ENCODE peak calls at places on chromosomes 4 and X, in eight cellular contexts. One of them, this sample, is unnamed. For H3K36me3, the result is how much of the 10 kb centered on the place peaks cover.

GRCh38 chr4:3868841-3869572 is 102.8 kb downstream of the ADRA2C start:
- DNase-seq in HCT116: no peak
- DNase-seq in GM23248: no peak
- DNase-seq in CD4-positive, alpha-beta memory T cell: no peak
- DNase-seq in tibial artery: no peak
- DNase-seq in uterus: peak
- DNase-seq in spleen: peak
- DNase-seq in thoracic aorta: no peak
- DNase-seq in this sample: no peak

GRCh38 chr4:139454111-139454600 is at the start of gene RAB33B:
- DNase-seq in HCT116: no peak
- DNase-seq in GM23248: peak
- DNase-seq in CD4-positive, alpha-beta memory T cell: no peak
- DNase-seq in tibial artery: peak
- DNase-seq in uterus: no peak
- DNase-seq in spleen: no peak
- DNase-seq in thoracic aorta: peak
- DNase-seq in this sample: peak

GRCh38 chr4:107863850-107864371 is 39.2 kb downstream of the SGMS2 start:
- DNase-seq in HCT116: peak
- DNase-seq in GM23248: peak
- DNase-seq in CD4-positive, alpha-beta memory T cell: no peak
- DNase-seq in tibial artery: no peak
- DNase-seq in uterus: no peak
- DNase-seq in spleen: no peak
- DNase-seq in thoracic aorta: no peak
- DNase-seq in this sample: no peak

GRCh38 chr4:39706334-39706733 is 8.4 kb downstream of the UBE2K start:
- DNase-seq in HCT116: peak
- DNase-seq in GM23248: peak
- DNase-seq in CD4-positive, alpha-beta memory T cell: no peak
- DNase-seq in tibial artery: peak
- DNase-seq in uterus: no peak
- DNase-seq in spleen: no peak
- DNase-seq in thoracic aorta: peak
- DNase-seq in this sample: no peak

GRCh38 chr4:150999091-150999490 is 16.0 kb downstream of the LRBA start:
- DNase-seq in HCT116: no peak
- DNase-seq in GM23248: no peak
- DNase-seq in CD4-positive, alpha-beta memory T cell: no peak
- DNase-seq in tibial artery: no peak
- DNase-seq in uterus: no peak
- DNase-seq in spleen: no peak
- DNase-seq in thoracic aorta: no peak
- DNase-seq in this sample: no peak

GRCh38 chr4:165111906-165112257 is 778 bp downstream of the TMEM192 start:
- DNase-seq in HCT116: no peak
- DNase-seq in GM23248: no peak
- DNase-seq in CD4-positive, alpha-beta memory T cell: no peak
- DNase-seq in tibial artery: no peak
- DNase-seq in uterus: no peak
- DNase-seq in spleen: no peak
- DNase-seq in thoracic aorta: no peak
- DNase-seq in this sample: no peak

GRCh38 chr4:25958110-25958509 is 44.1 kb downstream of the SMIM20 start:
- DNase-seq in HCT116: no peak
- DNase-seq in GM23248: no peak
- DNase-seq in CD4-positive, alpha-beta memory T cell: no peak
- DNase-seq in tibial artery: no peak
- DNase-seq in uterus: no peak
- DNase-seq in spleen: no peak
- DNase-seq in thoracic aorta: no peak
- DNase-seq in this sample: no peak

GRCh38 chr4:109012286-109012880 is 249.5 kb upstream of the ETNPPL start:
- DNase-seq in HCT116: no peak
- DNase-seq in GM23248: no peak
- DNase-seq in CD4-positive, alpha-beta memory T cell: no peak
- DNase-seq in tibial artery: no peak
- DNase-seq in uterus: no peak
- DNase-seq in spleen: no peak
- DNase-seq in thoracic aorta: no peak
- DNase-seq in this sample: no peak

GRCh38 chrX:19715711-19716638 is 171.4 kb downstream of the SH3KBP1 start:
- DNase-seq in HCT116: no peak
- DNase-seq in GM23248: no peak
- DNase-seq in CD4-positive, alpha-beta memory T cell: no peak
- DNase-seq in tibial artery: no peak
- DNase-seq in uterus: no peak
- DNase-seq in spleen: no peak
- DNase-seq in thoracic aorta: no peak
- DNase-seq in this sample: no peak

GRCh38 chr4:151687021-151687640 is 73.7 kb downstream of the GATB start:
- DNase-seq in HCT116: no peak
- DNase-seq in GM23248: no peak
- DNase-seq in CD4-positive, alpha-beta memory T cell: no peak
- DNase-seq in tibial artery: no peak
- DNase-seq in uterus: no peak
- DNase-seq in spleen: no peak
- DNase-seq in thoracic aorta: no peak
- DNase-seq in this sample: no peak

GRCh38 chr4:38612996-38613395 is 51.0 kb upstream of the KLF3 start:
- DNase-seq in HCT116: no peak
- DNase-seq in GM23248: no peak
- DNase-seq in CD4-positive, alpha-beta memory T cell: no peak
- DNase-seq in tibial artery: no peak
- DNase-seq in uterus: no peak
- DNase-seq in spleen: no peak
- DNase-seq in thoracic aorta: no peak
- DNase-seq in this sample: no peak

GRCh38 chr4:735583-735982 is 30.0 kb downstream of the PCGF3 start:
- DNase-seq in HCT116: no peak
- DNase-seq in GM23248: no peak
- DNase-seq in CD4-positive, alpha-beta memory T cell: no peak
- DNase-seq in tibial artery: no peak
- DNase-seq in uterus: no peak
- DNase-seq in spleen: no peak
- DNase-seq in thoracic aorta: no peak
- DNase-seq in this sample: no peak
- H3K36me3 ChIP-seq in HCT116: under half
- H3K36me3 ChIP-seq in GM23248: under half
- H3K36me3 ChIP-seq in CD4-positive, alpha-beta memory T cell: under half
- H3K36me3 ChIP-seq in tibial artery: half or more
- H3K36me3 ChIP-seq in uterus: under half
- H3K36me3 ChIP-seq in spleen: half or more
- H3K36me3 ChIP-seq in thoracic aorta: half or more
- H3K36me3 ChIP-seq in this sample: half or more

GRCh38 chr4:67624939-67625338 is 66.4 kb downstream of the STAP1 start:
- DNase-seq in HCT116: no peak
- DNase-seq in GM23248: no peak
- DNase-seq in CD4-positive, alpha-beta memory T cell: no peak
- DNase-seq in tibial artery: no peak
- DNase-seq in uterus: no peak
- DNase-seq in spleen: no peak
- DNase-seq in thoracic aorta: no peak
- DNase-seq in this sample: no peak
- H3K36me3 ChIP-seq in HCT116: under half
- H3K36me3 ChIP-seq in GM23248: half or more
- H3K36me3 ChIP-seq in CD4-positive, alpha-beta memory T cell: under half
- H3K36me3 ChIP-seq in tibial artery: half or more
- H3K36me3 ChIP-seq in uterus: under half
- H3K36me3 ChIP-seq in spleen: half or more
- H3K36me3 ChIP-seq in thoracic aorta: under half
- H3K36me3 ChIP-seq in this sample: under half

GRCh38 chr4:183318656-183319055 is 1.4 kb downstream of the CLDN22 start:
- DNase-seq in HCT116: no peak
- DNase-seq in GM23248: no peak
- DNase-seq in CD4-positive, alpha-beta memory T cell: no peak
- DNase-seq in tibial artery: no peak
- DNase-seq in uterus: no peak
- DNase-seq in spleen: no peak
- DNase-seq in thoracic aorta: no peak
- DNase-seq in this sample: no peak
- H3K36me3 ChIP-seq in HCT116: under half
- H3K36me3 ChIP-seq in GM23248: under half
- H3K36me3 ChIP-seq in CD4-positive, alpha-beta memory T cell: under half
- H3K36me3 ChIP-seq in tibial artery: under half
- H3K36me3 ChIP-seq in uterus: under half
- H3K36me3 ChIP-seq in spleen: under half
- H3K36me3 ChIP-seq in thoracic aorta: under half
- H3K36me3 ChIP-seq in this sample: under half

DNA sequence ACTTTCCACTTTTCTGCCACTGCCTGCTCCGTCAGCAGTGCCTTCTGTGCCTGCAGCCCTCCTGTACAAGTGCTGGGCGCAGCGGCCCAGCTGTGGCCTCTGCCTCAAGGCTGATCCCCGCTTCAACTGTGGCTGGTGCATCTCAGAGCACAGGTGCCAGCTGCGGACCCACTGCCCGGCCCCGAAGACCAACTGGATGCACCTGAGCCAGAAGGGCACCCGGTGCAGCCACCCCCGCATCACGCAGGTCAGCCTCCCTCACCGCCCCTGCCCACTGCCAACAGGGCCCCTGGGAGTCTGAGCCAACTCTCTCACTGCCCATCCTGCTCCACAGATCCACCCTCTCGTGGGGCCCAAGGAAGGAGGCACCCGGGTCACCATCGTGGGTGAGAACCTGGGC is 7.5 kb downstream of the PLXNA3 start:
- DNase-seq in HCT116: no peak
- DNase-seq in GM23248: no peak
- DNase-seq in CD4-positive, alpha-beta memory T cell: no peak
- DNase-seq in tibial artery: no peak
- DNase-seq in uterus: no peak
- DNase-seq in spleen: no peak
- DNase-seq in thoracic aorta: no peak
- DNase-seq in this sample: no peak
- H3K36me3 ChIP-seq in HCT116: under half
- H3K36me3 ChIP-seq in GM23248: under half
- H3K36me3 ChIP-seq in CD4-positive, alpha-beta memory T cell: under half
- H3K36me3 ChIP-seq in tibial artery: half or more
- H3K36me3 ChIP-seq in uterus: under half
- H3K36me3 ChIP-seq in spleen: half or more
- H3K36me3 ChIP-seq in thoracic aorta: under half
- H3K36me3 ChIP-seq in this sample: half or more

GRCh38 chr4:126106658-126107057 is 791.9 kb downstream of the FAT4 start:
- DNase-seq in HCT116: peak
- DNase-seq in GM23248: peak
- DNase-seq in CD4-positive, alpha-beta memory T cell: no peak
- DNase-seq in tibial artery: no peak
- DNase-seq in uterus: no peak
- DNase-seq in spleen: no peak
- DNase-seq in thoracic aorta: no peak
- DNase-seq in this sample: no peak
- H3K36me3 ChIP-seq in HCT116: under half
- H3K36me3 ChIP-seq in GM23248: under half
- H3K36me3 ChIP-seq in CD4-positive, alpha-beta memory T cell: under half
- H3K36me3 ChIP-seq in tibial artery: under half
- H3K36me3 ChIP-seq in uterus: under half
- H3K36me3 ChIP-seq in spleen: under half
- H3K36me3 ChIP-seq in thoracic aorta: under half
- H3K36me3 ChIP-seq in this sample: under half

GRCh38 chr4:100721490-100721889 is 203.7 kb upstream of the EMCN start:
- DNase-seq in HCT116: no peak
- DNase-seq in GM23248: no peak
- DNase-seq in CD4-positive, alpha-beta memory T cell: no peak
- DNase-seq in tibial artery: no peak
- DNase-seq in uterus: no peak
- DNase-seq in spleen: no peak
- DNase-seq in thoracic aorta: no peak
- DNase-seq in this sample: no peak
- H3K36me3 ChIP-seq in HCT116: under half
- H3K36me3 ChIP-seq in GM23248: under half
- H3K36me3 ChIP-seq in CD4-positive, alpha-beta memory T cell: under half
- H3K36me3 ChIP-seq in tibial artery: under half
- H3K36me3 ChIP-seq in uterus: under half
- H3K36me3 ChIP-seq in spleen: under half
- H3K36me3 ChIP-seq in thoracic aorta: under half
- H3K36me3 ChIP-seq in this sample: under half

DNA sequence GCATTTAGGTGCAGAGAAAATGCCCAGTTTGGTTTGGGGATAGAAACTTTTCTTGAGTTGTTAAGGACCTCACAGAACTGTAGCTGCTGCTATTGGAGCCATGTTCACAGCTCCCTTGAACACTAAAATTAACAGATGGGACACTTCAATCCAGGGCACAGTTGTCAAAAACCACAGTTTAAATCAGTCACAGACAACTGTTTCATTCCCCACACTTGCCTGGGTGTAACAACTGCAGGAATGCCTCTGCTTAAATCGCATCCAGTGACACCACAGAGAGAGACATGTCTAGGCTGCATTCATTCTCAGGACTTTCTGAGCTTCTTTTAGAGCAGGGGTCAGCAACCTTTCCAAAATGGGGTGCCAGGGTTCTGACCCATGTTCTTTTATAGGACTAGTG is 12.7 kb upstream of the CAPN6 start:
- DNase-seq in HCT116: no peak
- DNase-seq in GM23248: no peak
- DNase-seq in CD4-positive, alpha-beta memory T cell: no peak
- DNase-seq in tibial artery: no peak
- DNase-seq in uterus: no peak
- DNase-seq in spleen: no peak
- DNase-seq in thoracic aorta: no peak
- DNase-seq in this sample: no peak
- H3K36me3 ChIP-seq in HCT116: under half
- H3K36me3 ChIP-seq in GM23248: under half
- H3K36me3 ChIP-seq in CD4-positive, alpha-beta memory T cell: under half
- H3K36me3 ChIP-seq in tibial artery: under half
- H3K36me3 ChIP-seq in uterus: under half
- H3K36me3 ChIP-seq in spleen: under half
- H3K36me3 ChIP-seq in thoracic aorta: under half
- H3K36me3 ChIP-seq in this sample: under half